ENCODE peak calls at places on chromosomes 5 and 9, in four cellular contexts. J, C, P and N are unnamed samples.

GRCh38 chr5:122977306-122977705 is 59.2 kb downstream of the PPIC start:
- DNase-seq in J (no peak), C (no peak), P (no peak), N (no peak)

GRCh38 chr5:169153405-169153804 is 147.5 kb downstream of the SLIT3 start:
- DNase-seq in P (no peak), C (peak), J (no peak), N (no peak)

GRCh38 chr9:97934321-97935115 is 3.5 kb downstream of the HEMGN start:
- DNase-seq in J (no peak), C (no peak), P (no peak), N (no peak)

GRCh38 chr5:102974177-102974576 is 145.8 kb downstream of the GIN1 start:
- DNase-seq in P (no peak), C (no peak), J (no peak), N (no peak)

GRCh38 chr9:94443039-94443722 is 111.7 kb upstream of the PCAT7 start:
- DNase-seq in P (no peak), J (no peak), C (no peak), N (no peak)

GRCh38 chr9:76438841-76439588 is 20.0 kb upstream of the GCNT1 start:
- DNase-seq in P (no peak), C (no peak), J (no peak), N (no peak)

GRCh38 chr5:43386960-43387362 is 25.2 kb downstream of the CCL28 start:
- DNase-seq in P (no peak), C (no peak), J (no peak), N (no peak)

GRCh38 chr9:97312101-97312500 is 4.6 kb downstream of the CCDC180 start:
- DNase-seq in P (no peak), C (no peak), J (no peak), N (no peak)

GRCh38 chr9:124820606-124821246 is 32.5 kb upstream of the WDR38 start:
- DNase-seq in C (no peak), J (no peak), P (no peak), N (no peak)

GRCh38 chr5:138466058-138466899 is 1.0 kb downstream of the EGR1 start:
- DNase-seq in J (peak), P (no peak), C (peak), N (peak)

GRCh38 chr9:71446499-71447411 is 321.6 kb downstream of the CEMIP2 start:
- DNase-seq in C (peak), J (no peak), P (peak), N (peak)

GRCh38 chr5:10679336-10679988 is 81.6 kb downstream of the DAP start:
- DNase-seq in C (no peak), P (no peak), J (no peak), N (no peak)

GRCh38 chr9:124834586-124834985 is 18.7 kb upstream of the WDR38 start:
- DNase-seq in P (no peak), J (no peak), C (peak), N (no peak)

GRCh38 chr9:136385015-136385414 is 11.5 kb upstream of the CARD9 start:
- DNase-seq in J (no peak), C (no peak), P (no peak), N (no peak)

GRCh38 chr9:85740821-85741111 is 988 bp downstream of the AGTPBP1 start:
- DNase-seq in C (peak), J (no peak), P (peak), N (no peak)

GRCh38 chr5:41748631-41749030 is 121.6 kb downstream of the OXCT1 start:
- DNase-seq in P (no peak), J (no peak), C (no peak), N (no peak)

GRCh38 chr5:154031923-154032489 is 6.7 kb downstream of the FAM114A2 start:
- DNase-seq in P (no peak), C (no peak), J (no peak), N (no peak)